ENCODE peak calls at places on chromosome 19, in eight cellular contexts. X is brain microvascular endothelial cell, R is ascending aorta, Z is coronary artery, G is cardiac fibroblast, E is heart right ventricle, N is fibroblast of the aortic adventitia, T is neural progenitor cell. C is an unnamed sample.

GRCh38 chr19:5023128-5023571 is 54.2 kb downstream of the KDM4B start:
- DNase-seq in X (no peak), T (no peak), Z (no peak), N (peak; percentile 39), G (no peak), R (no peak), E (no peak), C (no peak)

GRCh38 chr19:3968556-3969434 is 2.1 kb downstream of the DAPK3 start:
- DNase-seq in R (peak; percentile 97), T (peak; percentile 96), X (peak; percentile 99), G (peak; percentile 99), Z (peak; percentile 96), E (peak; percentile 85), N (peak; percentile 99), C (peak; percentile 99)

GRCh38 chr19:29524912-29525870 is 603 bp upstream of the VSTM2B start:
- DNase-seq in T (peak; percentile 66), R (no peak), Z (no peak), E (no peak), X (no peak), N (no peak), G (no peak), C (no peak)

GRCh38 chr19:34306213-34306661 is 51.9 kb downstream of the GARRE1 start:
- DNase-seq in T (no peak), Z (no peak), E (no peak), N (no peak), G (no peak), X (no peak), R (peak; percentile 37), C (no peak)

GRCh38 chr19:23286477-23286876 is 36.3 kb upstream of the ZNF724 start:
- DNase-seq in E (no peak), T (peak; percentile 19), X (no peak), R (no peak), G (no peak), N (no peak), Z (no peak), C (no peak)

GRCh38 chr19:58153386-58153785 is 2.8 kb upstream of the ZNF329 start:
- DNase-seq in G (no peak), R (no peak), T (no peak), N (no peak), X (no peak), E (no peak), Z (no peak), C (no peak)

GRCh38 chr19:19956431-19957075 is 55.8 kb downstream of the ZNF93 start:
- DNase-seq in R (no peak), G (no peak), N (no peak), X (no peak), E (no peak), T (peak; percentile 87), Z (no peak), C (no peak)

GRCh38 chr19:14550201-14550754 is 20.9 kb downstream of the TECR start:
- DNase-seq in Z (no peak), X (no peak), R (no peak), T (no peak), N (no peak), E (no peak), G (no peak), C (no peak)

GRCh38 chr19:35885909-35886308 is 14.4 kb downstream of the NFKBID start:
- DNase-seq in R (no peak), T (no peak), G (no peak), Z (no peak), E (no peak), N (no peak), X (no peak), C (no peak)

GRCh38 chr19:41327499-41328156 is 17.7 kb downstream of the CCDC97 start:
- DNase-seq in R (peak; percentile 83), E (peak; percentile 79), X (no peak), N (no peak), Z (no peak), T (no peak), G (no peak), C (peak; percentile 70)

GRCh38 chr19:41821003-41821735 is 23.3 kb downstream of the LYPD4 start:
- DNase-seq in N (peak; percentile 26), G (peak; percentile 26), R (no peak), Z (no peak), X (peak; percentile 17), T (peak; percentile 53), E (no peak), C (no peak)

GRCh38 chr19:23409392-23410048 is 14.2 kb upstream of the ZNF91 start:
- DNase-seq in E (no peak), Z (peak; percentile 53), G (no peak), N (no peak), X (no peak), R (no peak), T (no peak), C (no peak)

GRCh38 chr19:2433854-2434253 is 6.5 kb upstream of the TIMM13 start:
- DNase-seq in T (no peak), G (no peak), Z (no peak), X (no peak), R (no peak), N (no peak), E (no peak), C (no peak)

GRCh38 chr19:56309511-56310185 is 5.0 kb downstream of the ZSCAN5A start:
- DNase-seq in T (peak; percentile 71), G (peak; percentile 45), R (no peak), Z (no peak), N (peak; percentile 7), E (peak; percentile 54), X (peak; percentile 36), C (no peak)

GRCh38 chr19:45477713-45478453 is 10.1 kb downstream of the FOSB start:
- DNase-seq in Z (no peak), R (no peak), E (no peak), X (no peak), N (no peak), G (no peak), T (peak; percentile 64), C (no peak)
- TF ChIP-seq CTCF in Z (no peak), R (no peak), E (no peak), X (no peak), N (no peak), G (no peak), T (no peak), C (no peak)

GRCh38 chr19:40303765-40304164 is 18.6 kb upstream of the AKT2 start:
- DNase-seq in T (no peak), Z (no peak), G (no peak), E (no peak), N (no peak), X (no peak), R (no peak), C (no peak)
- H3K4me3 ChIP-seq in T (no peak overlapping the region), Z (no peak overlapping the region), G (no peak overlapping the region), E (no peak overlapping the region), N (no peak overlapping the region), X (no peak overlapping the region), R (no peak overlapping the region), C (no peak overlapping the region)

GRCh38 chr19:907183-907853 is 5.7 kb downstream of the R3HDM4 start:
- DNase-seq in T (no peak), N (no peak), G (no peak), Z (no peak), R (no peak), X (no peak), E (no peak), C (no peak)
- TF ChIP-seq CTCF in T (no peak), N (no peak), G (no peak), Z (no peak), R (no peak), X (no peak), E (no peak), C (no peak)

DNA sequence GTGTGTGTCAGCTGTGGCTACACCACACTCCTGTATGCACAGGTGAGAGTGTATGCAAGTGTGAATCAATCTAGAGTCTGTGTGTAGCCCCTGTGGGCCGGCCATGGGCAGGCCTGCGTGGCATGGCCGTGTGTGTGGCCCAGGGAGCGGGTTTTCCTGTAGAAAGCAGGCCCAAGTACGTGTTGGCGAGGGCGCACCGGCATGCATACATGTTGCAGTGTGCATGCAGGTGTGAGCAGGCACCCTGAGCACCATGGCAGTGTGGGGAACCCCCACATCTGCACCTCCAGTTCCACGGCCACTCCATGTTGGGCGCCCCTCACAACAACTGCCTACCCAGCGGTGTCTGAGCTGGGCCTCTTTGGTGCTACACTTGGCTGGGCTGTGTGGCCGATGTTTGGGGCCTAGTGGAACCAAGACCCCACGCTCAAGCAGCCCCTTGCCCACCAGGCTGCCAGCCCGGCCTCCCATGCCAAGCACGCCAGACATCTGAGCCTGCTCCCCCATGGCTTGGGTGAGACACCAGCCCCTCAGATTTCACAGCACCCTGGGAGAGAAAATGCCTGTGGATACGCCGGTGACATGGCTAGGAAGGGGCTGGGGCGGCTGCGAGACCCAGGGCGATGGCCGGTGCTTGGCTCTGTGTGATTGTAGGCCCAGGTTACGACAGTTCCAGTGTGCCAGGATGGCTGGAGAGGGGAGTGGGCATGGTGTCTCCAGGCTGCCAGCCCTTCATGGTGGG is 2.1 kb downstream of the NFIX start:
- DNase-seq in N (no peak), T (no peak), Z (no peak), X (no peak), R (peak; percentile 67), E (no peak), G (no peak), C (no peak)
- H3K4me3 ChIP-seq in N (peak overlapping the region; percentile 93), T (no peak overlapping the region), Z (peak overlapping the region; percentile 99), X (no peak overlapping the region), R (peak overlapping the region; percentile 97), E (peak overlapping the region; percentile 87), G (peak overlapping the region; percentile 90), C (peak overlapping the region; percentile 71)

GRCh38 chr19:17266975-17267788 is at the start of gene BABAM1:
- DNase-seq in G (peak; percentile 99), R (peak; percentile 99), E (peak; percentile 87), Z (peak; percentile 99), N (peak; percentile 100), T (peak; percentile 97), X (peak; percentile 100), C (peak; percentile 97)
- TF ChIP-seq CTCF in G (no peak), R (no peak), E (no peak), Z (no peak), N (no peak), T (no peak), X (no peak), C (no peak)

DNA sequence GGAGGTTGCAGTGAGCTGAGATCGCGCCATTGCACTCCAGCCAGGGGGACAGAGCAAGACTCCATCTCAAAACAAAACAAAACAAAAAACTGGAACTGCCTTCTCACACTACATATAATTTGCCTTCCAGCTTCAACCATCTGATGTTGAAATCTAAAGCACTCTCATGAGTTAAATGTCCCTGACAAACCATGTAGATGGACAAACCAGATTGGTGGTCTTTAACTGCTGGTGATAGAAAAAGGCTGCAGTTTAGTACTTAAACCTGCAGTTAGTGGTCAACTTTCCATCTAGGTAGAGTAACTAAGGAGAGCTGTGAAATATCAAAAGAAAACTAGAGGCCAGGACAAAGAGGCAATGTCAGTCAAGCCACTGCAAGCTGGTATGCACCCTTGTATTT is 5.8 kb upstream of the C19orf84 start:
- DNase-seq in E (no peak), T (no peak), N (no peak), Z (no peak), X (no peak), G (no peak), R (no peak), C (no peak)
- H3K4me3 ChIP-seq in E (no peak overlapping the region), T (no peak overlapping the region), N (no peak overlapping the region), Z (no peak overlapping the region), X (no peak overlapping the region), G (no peak overlapping the region), R (no peak overlapping the region), C (no peak overlapping the region)

C was measured in retinal pigment epithelial cell.